ENCODE peak calls at places on chromosomes 3 and 15, in five cellular contexts. One of them, this sample, is unnamed.

GRCh38 chr3:59115355-59116136 is 65.7 kb upstream of the CFAP20DC start:
- DNase-seq in SK-N-SH: no peak
- DNase-seq in NCI-H748 treated with DMSO at 0.1 percent for 48 hours: no peak
- DNase-seq in stimulated activated CD8-positive, alpha-beta memory T cell treated with anti-CD3 and anti-CD28 coated beads, Interleukin-15, amount 100 ng/mL, for 48 hours: no peak
- DNase-seq in GOT3: no peak
- DNase-seq in this sample: peak

GRCh38 chr3:105187340-105187739 is 179.4 kb upstream of the ALCAM start:
- DNase-seq in SK-N-SH: no peak
- DNase-seq in NCI-H748 treated with DMSO at 0.1 percent for 48 hours: no peak
- DNase-seq in stimulated activated CD8-positive, alpha-beta memory T cell treated with anti-CD3 and anti-CD28 coated beads, Interleukin-15, amount 100 ng/mL, for 48 hours: no peak
- DNase-seq in GOT3: no peak
- DNase-seq in this sample: no peak

GRCh38 chr3:109023656-109024254 is 70.1 kb upstream of the GUCA1C start:
- DNase-seq in SK-N-SH: peak
- DNase-seq in NCI-H748 treated with DMSO at 0.1 percent for 48 hours: peak
- DNase-seq in stimulated activated CD8-positive, alpha-beta memory T cell treated with anti-CD3 and anti-CD28 coated beads, Interleukin-15, amount 100 ng/mL, for 48 hours: peak
- DNase-seq in GOT3: no peak
- DNase-seq in this sample: peak

GRCh38 chr15:67696087-67696486 is 129.2 kb upstream of the SKOR1 start:
- DNase-seq in SK-N-SH: no peak
- DNase-seq in NCI-H748 treated with DMSO at 0.1 percent for 48 hours: no peak
- DNase-seq in stimulated activated CD8-positive, alpha-beta memory T cell treated with anti-CD3 and anti-CD28 coated beads, Interleukin-15, amount 100 ng/mL, for 48 hours: no peak
- DNase-seq in GOT3: no peak
- DNase-seq in this sample: no peak

GRCh38 chr15:34241376-34242350 is 16.8 kb downstream of the EMC4 start:
- DNase-seq in SK-N-SH: peak
- DNase-seq in NCI-H748 treated with DMSO at 0.1 percent for 48 hours: no peak
- DNase-seq in stimulated activated CD8-positive, alpha-beta memory T cell treated with anti-CD3 and anti-CD28 coated beads, Interleukin-15, amount 100 ng/mL, for 48 hours: no peak
- DNase-seq in GOT3: no peak
- DNase-seq in this sample: peak

GRCh38 chr3:45762647-45763330 is 33.5 kb downstream of the SLC6A20 start:
- DNase-seq in SK-N-SH: no peak
- DNase-seq in NCI-H748 treated with DMSO at 0.1 percent for 48 hours: no peak
- DNase-seq in stimulated activated CD8-positive, alpha-beta memory T cell treated with anti-CD3 and anti-CD28 coated beads, Interleukin-15, amount 100 ng/mL, for 48 hours: no peak
- DNase-seq in GOT3: no peak
- DNase-seq in this sample: no peak

GRCh38 chr3:47324278-47324865 is 41.6 kb downstream of the KLHL18 start:
- DNase-seq in SK-N-SH: peak
- DNase-seq in NCI-H748 treated with DMSO at 0.1 percent for 48 hours: peak
- DNase-seq in stimulated activated CD8-positive, alpha-beta memory T cell treated with anti-CD3 and anti-CD28 coated beads, Interleukin-15, amount 100 ng/mL, for 48 hours: no peak
- DNase-seq in GOT3: no peak
- DNase-seq in this sample: peak

GRCh38 chr3:150261958-150262357 is 146.1 kb upstream of the TSC22D2 start:
- DNase-seq in SK-N-SH: no peak
- DNase-seq in NCI-H748 treated with DMSO at 0.1 percent for 48 hours: no peak
- DNase-seq in stimulated activated CD8-positive, alpha-beta memory T cell treated with anti-CD3 and anti-CD28 coated beads, Interleukin-15, amount 100 ng/mL, for 48 hours: no peak
- DNase-seq in GOT3: no peak
- DNase-seq in this sample: no peak

GRCh38 chr3:147939425-147940196 is 530.4 kb downstream of the ZIC1 start:
- DNase-seq in SK-N-SH: no peak
- DNase-seq in NCI-H748 treated with DMSO at 0.1 percent for 48 hours: no peak
- DNase-seq in stimulated activated CD8-positive, alpha-beta memory T cell treated with anti-CD3 and anti-CD28 coated beads, Interleukin-15, amount 100 ng/mL, for 48 hours: no peak
- DNase-seq in GOT3: no peak
- DNase-seq in this sample: peak

GRCh38 chr3:49869525-49870126 is at the start of gene CAMKV:
- DNase-seq in SK-N-SH: peak
- DNase-seq in NCI-H748 treated with DMSO at 0.1 percent for 48 hours: peak
- DNase-seq in stimulated activated CD8-positive, alpha-beta memory T cell treated with anti-CD3 and anti-CD28 coated beads, Interleukin-15, amount 100 ng/mL, for 48 hours: no peak
- DNase-seq in GOT3: no peak
- DNase-seq in this sample: peak

This sample was measured in SK-N-DZ.